ENCODE peak calls at places on chromosome 9, in eight cellular contexts. F, A, D, S, V, H, T and C are unnamed samples.

GRCh38 chr9:115209601-115210306 is 91.8 kb upstream of the TNC start:
- DNase-seq in H (no peak), F (no peak), V (peak), S (no peak), T (no peak), D (peak), A (no peak), C (no peak)

GRCh38 chr9:456365-456764 is 241.7 kb downstream of the DOCK8 start:
- DNase-seq in V (no peak), D (no peak), S (no peak), H (no peak), A (no peak), T (no peak), F (no peak), C (no peak)

GRCh38 chr9:15104826-15105420 is 194.7 kb upstream of the FREM1 start:
- DNase-seq in S (peak), F (peak), H (peak), V (peak), T (no peak), A (no peak), D (peak), C (no peak)

GRCh38 chr9:107472581-107473335 is 16.8 kb downstream of the KLF4 start:
- DNase-seq in V (no peak), A (no peak), F (no peak), H (no peak), S (no peak), D (no peak), T (no peak), C (no peak)

GRCh38 chr9:114602620-114603019 is 8.5 kb upstream of the TMEM268 start:
- DNase-seq in H (no peak), S (no peak), A (no peak), F (no peak), T (no peak), D (no peak), V (no peak), C (no peak)

GRCh38 chr9:79665383-79665782 is 93.6 kb downstream of the TLE4 start:
- DNase-seq in H (no peak), A (no peak), D (no peak), S (no peak), F (no peak), V (no peak), T (no peak), C (no peak)

GRCh38 chr9:35357116-35357515 is 132.8 kb upstream of the RUSC2 start:
- DNase-seq in H (no peak), F (no peak), T (no peak), A (no peak), V (no peak), D (peak), S (no peak), C (no peak)

GRCh38 chr9:17837931-17838330 is 259.1 kb downstream of the SH3GL2 start:
- DNase-seq in A (no peak), S (no peak), T (no peak), D (no peak), F (no peak), V (no peak), H (no peak), C (no peak)

GRCh38 chr9:132026932-132027585 is 52.6 kb downstream of the MED27 start:
- DNase-seq in A (no peak), F (peak), D (peak), S (no peak), V (peak), H (no peak), T (no peak), C (no peak)

GRCh38 chr9:131667576-131667975 is 72.3 kb downstream of the RAPGEF1 start:
- DNase-seq in H (peak), F (no peak), A (no peak), V (no peak), T (no peak), D (no peak), S (no peak), C (no peak)

GRCh38 chr9:35340046-35340445 is 149.9 kb upstream of the RUSC2 start:
- DNase-seq in A (no peak), F (no peak), S (no peak), V (no peak), T (no peak), D (peak), H (no peak), C (no peak)

GRCh38 chr9:134981001-134981400 is 63.3 kb upstream of the FCN1 start:
- DNase-seq in D (no peak), F (no peak), H (no peak), A (peak), T (no peak), V (no peak), S (no peak), C (no peak)

GRCh38 chr9:93309889-93310425 is 126.0 kb downstream of the WNK2 start:
- DNase-seq in T (no peak), A (no peak), F (no peak), H (no peak), V (no peak), S (no peak), D (no peak), C (no peak)

GRCh38 chr9:2494571-2494970 is 127.0 kb upstream of the VLDLR start:
- DNase-seq in V (no peak), F (no peak), A (no peak), D (peak), S (no peak), H (no peak), T (no peak), C (no peak)

GRCh38 chr9:124735121-124735520 is 36.0 kb downstream of the NR6A1 start:
- DNase-seq in A (no peak), F (no peak), H (no peak), S (no peak), T (no peak), D (peak), V (peak), C (no peak)

GRCh38 chr9:126114409-126114760 is 212.2 kb upstream of the MVB12B start:
- DNase-seq in F (no peak), D (no peak), T (no peak), V (no peak), S (no peak), H (no peak), A (no peak), C (no peak)

GRCh38 chr9:89935115-89935514 is 330.3 kb downstream of the GADD45G start:
- DNase-seq in S (no peak), H (no peak), V (no peak), D (no peak), T (no peak), A (no peak), F (no peak), C (no peak)

GRCh38 chr9:68851657-68852056 is 146.6 kb downstream of the PIP5K1B start:
- DNase-seq in A (no peak), D (no peak), H (no peak), V (peak), F (no peak), T (no peak), S (no peak), C (no peak)

GRCh38 chr9:100813871-100814270 is 214.7 kb upstream of the PLPPR1 start:
- DNase-seq in H (no peak), T (no peak), S (no peak), F (no peak), V (no peak), A (no peak), D (no peak), C (no peak)

DNA sequence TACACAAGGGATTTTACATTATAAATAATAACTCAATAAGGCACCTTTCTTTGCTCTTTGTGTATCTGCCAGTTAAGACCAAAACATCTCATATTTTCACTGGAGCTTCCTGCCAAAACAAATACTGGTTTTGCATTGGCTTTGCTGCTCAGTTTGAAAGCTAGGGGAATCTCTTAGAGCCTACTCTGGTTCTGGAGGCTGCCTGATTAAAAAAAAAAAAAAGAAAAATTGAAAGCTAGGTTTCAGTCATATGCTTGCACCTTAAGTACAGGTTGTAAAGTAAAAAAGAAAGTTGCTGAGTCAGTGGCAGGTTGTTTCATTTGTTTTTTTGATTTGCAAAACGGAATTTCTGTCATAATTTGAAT is 2.3 kb downstream of the DENND4C start:
- DNase-seq in H (peak), T (no peak), V (no peak), F (no peak), S (no peak), D (peak), A (no peak), C (no peak)
- TF ChIP-seq CTCF in H (no peak), T (no peak), V (no peak), F (no peak), S (no peak), D (no peak), A (no peak), C (no peak)

GRCh38 chr9:129549139-129549538 is 71.8 kb downstream of the C9orf50 start:
- DNase-seq in A (no peak), T (no peak), F (no peak), D (no peak), V (no peak), S (no peak), H (no peak), C (no peak)
- TF ChIP-seq CTCF in A (no peak), T (no peak), F (no peak), D (no peak), V (no peak), S (no peak), H (no peak), C (no peak)

DNA sequence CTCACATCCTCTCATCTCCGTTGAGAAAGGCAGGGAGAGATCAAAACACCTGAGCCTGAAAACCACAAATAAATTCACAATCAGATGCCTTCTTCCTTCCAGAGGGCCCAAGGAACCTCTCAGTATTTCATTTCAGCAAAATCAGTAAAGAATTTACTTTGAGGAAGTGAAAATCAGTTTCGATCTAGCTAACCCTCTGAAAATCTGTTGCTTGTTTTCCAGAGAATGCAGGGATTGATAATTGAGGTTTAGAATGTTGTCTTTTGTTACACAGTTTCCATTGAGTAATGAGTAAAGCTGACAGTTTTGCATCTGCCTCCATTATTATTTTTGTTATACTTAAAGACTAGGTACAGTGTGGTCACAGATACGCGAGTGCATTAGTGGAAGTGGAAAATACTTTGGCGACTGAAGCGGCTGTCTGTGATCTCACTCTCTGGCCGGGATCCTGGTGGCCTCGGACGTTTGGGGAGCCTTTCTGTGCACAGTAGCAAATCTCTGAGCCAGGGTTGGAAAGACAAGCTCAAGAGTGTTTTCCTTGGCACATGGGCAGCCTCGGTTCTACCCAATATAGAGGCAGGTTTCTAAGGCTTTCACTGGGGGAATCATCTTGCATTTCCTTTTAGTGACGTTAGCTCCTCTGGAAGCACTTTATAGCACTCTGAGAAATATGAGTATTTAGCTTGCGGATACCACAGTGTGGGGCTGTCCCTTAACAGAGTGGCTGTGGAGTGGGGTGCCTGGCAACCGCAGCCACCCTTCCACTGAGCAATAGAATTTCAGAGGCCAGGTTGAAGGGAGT is 32.2 kb upstream of the ANGPTL2 start:
- DNase-seq in F (no peak), T (no peak), A (no peak), V (no peak), H (peak), D (peak), S (no peak), C (no peak)
- TF ChIP-seq CTCF in F (no peak), T (no peak), A (no peak), V (no peak), H (no peak), D (no peak), S (no peak), C (no peak)

GRCh38 chr9:92294297-92294676 is 790 bp upstream of the IARS1 start:
- DNase-seq in F (no peak), T (no peak), D (peak), H (no peak), V (no peak), S (peak), A (no peak), C (no peak)

GRCh38 chr9:92295240-92295790 is 1.8 kb upstream of the IARS1 start:
- DNase-seq in D (no peak), T (no peak), A (no peak), S (no peak), V (no peak), F (no peak), H (no peak), C (no peak)

GRCh38 chr9:92292338-92293074 is 991 bp downstream of the IARS1 start:
- DNase-seq in S (no peak), V (peak), A (no peak), D (peak), H (no peak), F (peak), T (no peak), C (no peak)

GRCh38 chr9:92293075-92293354 is 482 bp downstream of the IARS1 start:
- DNase-seq in F (no peak), D (no peak), S (no peak), V (no peak), T (no peak), A (no peak), H (no peak), C (no peak)

DNA sequence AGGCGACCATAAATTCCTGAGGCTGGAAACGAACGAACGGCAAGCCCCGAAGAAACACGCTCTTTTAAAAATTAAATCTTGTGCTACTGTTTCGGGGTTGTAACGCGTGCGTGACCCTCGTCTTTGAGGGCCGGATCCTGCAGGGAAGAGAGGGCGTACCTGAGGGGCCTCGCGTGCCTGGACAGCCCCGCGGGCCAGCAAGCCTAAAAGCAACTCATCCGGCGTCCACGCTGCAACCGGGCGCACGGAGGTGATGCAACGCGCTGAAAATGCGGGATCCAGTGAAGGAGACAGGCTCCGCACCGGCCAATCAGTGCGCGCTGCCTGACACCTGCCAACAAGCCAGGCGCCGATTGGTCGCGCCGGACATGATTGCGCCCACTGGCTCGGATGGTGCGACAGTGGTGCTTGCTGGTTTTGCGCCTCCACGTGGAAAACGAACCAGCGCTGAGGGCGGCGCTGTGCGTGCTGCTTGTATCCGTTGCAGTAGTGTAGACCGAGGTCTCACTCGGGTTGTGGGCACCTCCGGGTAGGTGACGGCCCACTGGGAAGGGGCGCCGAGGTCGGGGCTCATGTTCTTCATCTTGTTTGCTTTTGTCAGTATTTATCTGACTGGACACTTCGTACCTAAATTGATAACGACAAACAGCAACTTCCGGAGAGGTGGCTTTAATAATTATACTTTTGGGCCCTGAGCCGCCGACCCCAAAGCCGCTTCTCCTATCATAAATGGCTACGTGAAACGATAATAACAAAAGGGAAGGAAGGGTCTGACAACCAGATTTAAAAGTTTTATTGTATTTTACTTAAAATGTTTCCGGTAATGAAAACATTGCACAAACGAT is at the start of gene IARS1:
- DNase-seq in H (peak), T (peak), A (peak), V (peak), D (peak), S (peak), F (peak), C (peak)
- TF ChIP-seq CTCF in H (peak), T (no peak), A (no peak), V (peak), D (peak), S (peak), F (peak), C (peak)

GRCh38 chr9:133437753-133438531 is 15.8 kb downstream of the ADAMTS13 start:
- DNase-seq in F (no peak), V (no peak), S (no peak), T (no peak), D (no peak), A (no peak), H (peak), C (no peak)
- TF ChIP-seq CTCF in F (peak), V (no peak), S (no peak), T (no peak), D (peak), A (no peak), H (peak), C (peak)

GRCh38 chr9:72960446-72960845 is 7.6 kb upstream of the ALDH1A1 start:
- DNase-seq in D (no peak), F (no peak), T (no peak), H (no peak), V (peak), S (no peak), A (no peak), C (no peak)
- TF ChIP-seq CTCF in D (no peak), F (peak), T (no peak), H (no peak), V (no peak), S (no peak), A (no peak), C (no peak)

DNA sequence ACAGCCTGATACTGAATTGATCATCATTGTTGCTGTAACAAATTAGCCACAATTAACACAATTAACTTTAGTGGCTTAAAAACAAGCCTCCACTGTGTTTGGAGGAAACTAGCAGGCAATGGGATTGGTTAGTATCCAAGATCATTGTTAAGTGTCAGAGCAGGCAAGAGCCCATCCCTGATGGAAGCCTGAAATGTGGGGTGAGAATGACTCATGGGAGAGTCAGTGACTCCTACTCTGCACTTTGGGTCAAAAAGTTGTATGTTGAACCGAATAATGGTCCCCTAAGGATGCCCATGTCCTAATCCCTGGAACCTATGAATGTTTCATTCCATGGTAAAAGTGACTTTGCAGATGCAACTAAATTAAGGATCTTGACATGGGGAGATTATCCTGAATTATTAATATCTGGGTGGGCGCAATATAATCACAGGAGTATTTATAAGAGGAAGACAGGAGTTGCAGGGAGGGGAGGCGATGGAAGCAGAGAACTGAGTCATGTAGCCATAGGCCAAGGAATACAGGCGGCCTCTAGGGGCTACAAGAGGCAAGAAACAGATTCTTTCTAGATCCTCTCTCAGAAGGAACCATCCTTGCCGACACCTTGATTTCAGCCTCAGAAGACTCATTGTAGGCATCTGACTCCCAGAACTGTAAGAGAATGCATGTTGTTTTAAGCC is 28.8 kb downstream of the ALG2 start:
- DNase-seq in D (peak), V (no peak), F (no peak), T (no peak), H (no peak), S (no peak), A (no peak), C (no peak)
- TF ChIP-seq CTCF in D (peak), V (no peak), F (no peak), T (no peak), H (no peak), S (peak), A (no peak), C (peak)